ENCODE peak calls at places on chromosomes 6 and 20, in five cellular contexts. V, Y, B, J and O are unnamed samples.

GRCh38 chr6:327538-328183 is 35.4 kb downstream of the DUSP22 start:
- DNase-seq in V (no peak), Y (no peak), B (no peak), J (no peak), O (no peak)

GRCh38 chr6:79034865-79035264 is 43.2 kb downstream of the PHIP start:
- DNase-seq in V (no peak), Y (no peak), B (no peak), J (no peak), O (no peak)

GRCh38 chr6:150900049-150900448 is 34.5 kb downstream of the MTHFD1L start:
- DNase-seq in V (no peak), Y (no peak), B (no peak), J (no peak), O (no peak)

GRCh38 chr20:18729426-18729825 is 84.2 kb upstream of the SCP2D1 start:
- DNase-seq in V (no peak), Y (no peak), B (no peak), J (no peak), O (no peak)

GRCh38 chr6:17820055-17820454 is 113.3 kb upstream of the NUP153 start:
- DNase-seq in V (no peak), Y (peak; percentile 32), B (no peak), J (no peak), O (no peak)

GRCh38 chr20:8254911-8255582 is 123.0 kb downstream of the PLCB1 start:
- DNase-seq in V (no peak), Y (no peak), B (no peak), J (no peak), O (no peak)

GRCh38 chr20:49486064-49486463 is 3.6 kb upstream of the KCNB1 start:
- DNase-seq in V (no peak), Y (no peak), B (no peak), J (no peak), O (no peak)

GRCh38 chr6:31466466-31466865 is 31.5 kb upstream of the MICB start:
- DNase-seq in V (no peak), Y (no peak), B (no peak), J (no peak), O (no peak)

GRCh38 chr20:37944456-37944981 is 41.6 kb downstream of the VSTM2L start:
- DNase-seq in V (peak; percentile 21), Y (no peak), B (no peak), J (no peak), O (peak; percentile 44)

GRCh38 chr6:12957321-12958051 is 240.9 kb downstream of the PHACTR1 start:
- DNase-seq in V (peak; percentile 76), Y (no peak), B (peak; percentile 26), J (peak; percentile 58), O (peak; percentile 71)

GRCh38 chr6:2396856-2397640 is 151.6 kb upstream of the GMDS start:
- DNase-seq in V (no peak), Y (no peak), B (no peak), J (no peak), O (no peak)
- TF ChIP-seq EP300 in V (no peak), Y (no peak), B (no peak), J (no peak), O (no peak)

GRCh38 chr6:98335594-98335993 is 498.8 kb upstream of the POU3F2 start:
- DNase-seq in V (no peak), Y (no peak), B (no peak), J (no peak), O (no peak)
- TF ChIP-seq EP300 in V (no peak), Y (no peak), B (no peak), J (no peak), O (no peak)

DNA sequence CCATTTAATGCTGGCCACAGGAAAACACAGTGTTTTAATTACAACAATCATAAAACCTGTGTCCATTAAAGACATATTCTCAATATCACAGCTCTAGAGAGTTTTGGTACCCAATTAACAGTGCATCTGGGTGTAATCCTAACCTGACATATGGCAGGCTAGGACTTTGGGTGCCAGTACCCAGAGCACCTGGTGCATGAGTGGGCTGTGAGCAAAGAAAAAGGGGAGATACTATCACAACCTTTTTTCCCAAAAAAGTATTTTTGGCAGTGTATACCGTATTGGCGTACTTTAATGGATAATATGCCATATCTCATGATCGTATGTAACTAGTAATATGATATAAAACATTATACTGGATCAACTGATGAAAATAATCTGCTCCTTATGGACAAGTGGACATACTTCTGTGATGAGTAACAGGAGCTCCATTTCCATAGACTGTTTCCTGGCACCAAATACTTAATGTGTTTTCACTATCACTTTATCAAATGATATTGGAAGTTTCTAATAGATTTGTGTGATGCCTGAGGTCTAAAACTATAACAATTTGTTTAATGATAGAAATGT is 91.7 kb downstream of the COL19A1 start:
- DNase-seq in V (no peak), Y (no peak), B (no peak), J (no peak), O (no peak)
- TF ChIP-seq EP300 in V (no peak), Y (no peak), B (no peak), J (no peak), O (no peak)

DNA sequence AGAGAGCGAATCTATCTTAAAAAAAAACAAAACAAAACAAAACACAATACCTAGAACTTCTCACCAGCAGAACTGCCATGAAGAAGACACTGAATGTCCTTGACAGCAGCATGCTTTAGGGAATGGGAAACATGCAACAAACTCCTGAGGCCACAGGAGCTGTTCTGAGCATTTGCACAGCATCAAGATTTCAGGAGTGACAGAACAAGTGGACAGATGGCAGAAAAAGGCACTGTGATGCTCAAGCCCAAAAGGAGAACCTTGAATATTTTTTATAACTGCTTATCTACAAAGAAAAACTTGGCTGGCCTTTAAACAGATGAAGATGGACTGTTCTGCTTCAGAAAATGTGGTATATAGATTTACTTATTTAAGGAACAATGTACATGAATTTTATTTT is 158.9 kb downstream of the RALGAPA2 start:
- DNase-seq in V (no peak), Y (no peak), B (no peak), J (no peak), O (no peak)
- TF ChIP-seq EP300 in V (no peak), Y (no peak), B (no peak), J (no peak), O (no peak)

GRCh38 chr6:21438237-21438985 is 155.1 kb upstream of the SOX4 start:
- DNase-seq in V (no peak), Y (no peak), B (no peak), J (no peak), O (no peak)
- TF ChIP-seq EP300 in V (no peak), Y (no peak), B (no peak), J (no peak), O (no peak)

GRCh38 chr6:44662461-44663121 is 275.1 kb downstream of the CDC5L start:
- DNase-seq in V (no peak), Y (peak; percentile 15), B (peak; percentile 52), J (no peak), O (no peak)
- TF ChIP-seq EP300 in V (no peak), Y (no peak), B (no peak), J (no peak), O (no peak)

GRCh38 chr6:16731503-16732018 is 29.7 kb downstream of the ATXN1 start:
- DNase-seq in V (no peak), Y (no peak), B (no peak), J (no peak), O (no peak)
- TF ChIP-seq EP300 in V (no peak), Y (no peak), B (no peak), J (no peak), O (no peak)

DNA sequence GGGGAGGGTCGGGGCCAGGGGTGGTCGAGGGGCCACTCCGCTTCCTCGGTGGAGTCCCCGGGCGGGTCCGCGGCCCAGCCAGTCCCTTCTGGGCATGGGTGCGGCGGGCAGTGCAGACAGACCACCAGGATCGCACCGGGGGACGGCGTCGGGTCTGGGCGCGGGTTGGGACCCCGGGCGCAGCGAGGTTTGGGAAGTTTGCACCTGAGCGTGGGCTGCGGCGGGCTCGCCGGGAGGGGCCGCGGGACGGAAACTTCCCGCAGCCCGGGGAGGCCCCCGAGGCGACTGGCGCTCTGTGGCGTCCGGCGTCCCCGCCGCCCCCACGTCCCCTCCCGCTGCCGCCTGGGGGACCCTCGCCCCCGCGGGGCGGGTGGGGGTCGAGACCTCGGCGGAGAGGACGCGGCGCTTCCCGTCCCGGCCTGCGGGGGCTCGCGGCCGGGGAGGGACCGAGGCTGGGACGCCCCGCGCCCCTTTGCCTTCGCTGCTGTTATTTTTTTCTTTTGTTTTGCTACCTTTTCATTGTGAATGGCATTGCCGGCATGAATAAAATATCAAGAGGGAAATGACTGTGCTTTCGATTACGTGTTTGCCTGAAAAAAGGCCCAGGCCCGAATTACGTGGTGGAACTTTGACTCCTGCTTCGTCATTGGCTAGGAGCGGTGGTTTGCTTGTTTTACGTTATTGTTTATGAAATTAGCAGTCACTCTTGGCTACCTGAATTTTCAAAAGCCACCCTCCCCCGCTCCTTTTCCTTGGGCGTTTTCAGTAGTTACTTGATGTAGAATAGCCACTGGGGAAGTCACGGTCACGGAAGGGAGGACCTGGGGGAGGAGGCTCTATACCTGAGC is 701 bp downstream of the SNX9 start:
- DNase-seq in V (peak; percentile 65), Y (peak; percentile 67), B (peak; percentile 75), J (peak; percentile 65), O (peak; percentile 83)
- TF ChIP-seq EP300 in V (no peak), Y (no peak), B (no peak), J (no peak), O (no peak)